ENCODE peak calls at places on chromosome X, in four cellular contexts. One of them, this sample, is unnamed.

GRCh38 chrX:54710920-54711319 is 87.1 kb downstream of the ITIH6 start:
- DNase-seq in body of pancreas: no peak
- DNase-seq in AG04450: no peak
- DNase-seq in CD4-positive, alpha-beta T cell: no peak
- DNase-seq in this sample: no peak

GRCh38 chrX:26254436-26254835 is 38.5 kb downstream of the MAGEB5 start:
- DNase-seq in AG04450: no peak
- DNase-seq in CD4-positive, alpha-beta T cell: no peak
- DNase-seq in body of pancreas: no peak
- DNase-seq in this sample: no peak

GRCh38 chrX:7334253-7334935 is 186.4 kb upstream of the PUDP start:
- DNase-seq in AG04450: peak; percentile 55
- DNase-seq in body of pancreas: no peak
- DNase-seq in CD4-positive, alpha-beta T cell: no peak
- DNase-seq in this sample: no peak

GRCh38 chrX:34879361-34879760 is 63.2 kb upstream of the FAM47B start:
- DNase-seq in CD4-positive, alpha-beta T cell: no peak
- DNase-seq in AG04450: no peak
- DNase-seq in body of pancreas: no peak
- DNase-seq in this sample: no peak

GRCh38 chrX:4710618-4711433 is 997.4 kb upstream of the PRKX start:
- DNase-seq in body of pancreas: peak; percentile 65
- DNase-seq in CD4-positive, alpha-beta T cell: no peak
- DNase-seq in AG04450: no peak
- DNase-seq in this sample: peak; percentile 51

GRCh38 chrX:85109235-85109634 is 105.6 kb downstream of the APOOL start:
- DNase-seq in body of pancreas: peak; percentile 55
- DNase-seq in AG04450: no peak
- DNase-seq in CD4-positive, alpha-beta T cell: no peak
- DNase-seq in this sample: no peak

GRCh38 chrX:150547511-150548115 is 20.8 kb upstream of the MTM1 start:
- DNase-seq in body of pancreas: peak; percentile 72
- DNase-seq in AG04450: no peak
- DNase-seq in CD4-positive, alpha-beta T cell: no peak
- DNase-seq in this sample: no peak

GRCh38 chrX:29662101-29662500 is 553.3 kb upstream of the MAGEB2 start:
- DNase-seq in AG04450: no peak
- DNase-seq in CD4-positive, alpha-beta T cell: no peak
- DNase-seq in body of pancreas: no peak
- DNase-seq in this sample: peak; percentile 44

GRCh38 chrX:140983730-140984129 is 18.7 kb upstream of the SPANXB1 start:
- DNase-seq in CD4-positive, alpha-beta T cell: no peak
- DNase-seq in AG04450: no peak
- DNase-seq in body of pancreas: no peak
- DNase-seq in this sample: no peak

GRCh38 chrX:1581132-1581531 is 10.3 kb upstream of the AKAP17A start:
- DNase-seq in body of pancreas: peak; percentile 70
- DNase-seq in CD4-positive, alpha-beta T cell: peak; percentile 57
- DNase-seq in AG04450: no peak
- DNase-seq in this sample: no peak

GRCh38 chrX:116961872-116962582 is 499.3 kb upstream of the CT83 start:
- DNase-seq in CD4-positive, alpha-beta T cell: no peak
- DNase-seq in AG04450: no peak
- DNase-seq in body of pancreas: no peak
- DNase-seq in this sample: no peak

GRCh38 chrX:143581260-143581659 is 54.6 kb downstream of the SLITRK4 start:
- DNase-seq in CD4-positive, alpha-beta T cell: no peak
- DNase-seq in body of pancreas: no peak
- DNase-seq in AG04450: no peak
- DNase-seq in this sample: no peak

DNA sequence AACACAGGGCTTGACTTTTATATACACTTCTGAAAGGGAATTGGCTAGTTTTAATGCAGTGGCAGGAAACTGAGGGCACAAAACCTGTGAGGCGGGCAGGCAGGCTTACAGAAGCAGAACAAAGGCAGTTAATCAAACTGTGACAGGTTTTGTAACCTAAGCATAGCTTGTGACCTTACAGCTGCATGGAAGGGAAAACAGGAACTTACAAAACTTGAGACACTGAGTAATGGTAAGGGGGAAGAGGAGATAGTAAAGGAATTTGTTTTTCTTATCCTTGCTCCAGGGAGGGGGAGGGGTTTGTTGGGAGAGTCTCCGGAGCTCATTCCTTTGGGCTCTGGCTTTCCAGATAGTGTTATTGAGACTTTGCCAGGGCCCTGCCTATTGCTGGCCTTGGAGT is 55.6 kb downstream of the SLITRK4 start:
- DNase-seq in body of pancreas: peak; percentile 26
- DNase-seq in AG04450: no peak
- DNase-seq in CD4-positive, alpha-beta T cell: no peak
- DNase-seq in this sample: no peak
- H3K27ac ChIP-seq in body of pancreas: no peak overlapping the region
- H3K27ac ChIP-seq in AG04450: no peak overlapping the region
- H3K27ac ChIP-seq in CD4-positive, alpha-beta T cell: no peak overlapping the region
- H3K27ac ChIP-seq in this sample: no peak overlapping the region

GRCh38 chrX:56232221-56233082 is at the start of gene KLF8:
- DNase-seq in CD4-positive, alpha-beta T cell: peak; percentile 35
- DNase-seq in body of pancreas: peak; percentile 71
- DNase-seq in AG04450: no peak
- DNase-seq in this sample: peak; percentile 10

GRCh38 chrX:56231706-56232105 is 450 bp upstream of the KLF8 start:
- DNase-seq in CD4-positive, alpha-beta T cell: no peak
- DNase-seq in body of pancreas: no peak
- DNase-seq in AG04450: no peak
- DNase-seq in this sample: no peak

GRCh38 chrX:56233100-56233499 is 944 bp downstream of the KLF8 start:
- DNase-seq in body of pancreas: peak; percentile 10
- DNase-seq in AG04450: no peak
- DNase-seq in CD4-positive, alpha-beta T cell: no peak
- DNase-seq in this sample: no peak

GRCh38 chrX:56228914-56229313 is 3.2 kb upstream of the KLF8 start:
- DNase-seq in body of pancreas: no peak
- DNase-seq in AG04450: no peak
- DNase-seq in CD4-positive, alpha-beta T cell: no peak
- DNase-seq in this sample: no peak

DNA sequence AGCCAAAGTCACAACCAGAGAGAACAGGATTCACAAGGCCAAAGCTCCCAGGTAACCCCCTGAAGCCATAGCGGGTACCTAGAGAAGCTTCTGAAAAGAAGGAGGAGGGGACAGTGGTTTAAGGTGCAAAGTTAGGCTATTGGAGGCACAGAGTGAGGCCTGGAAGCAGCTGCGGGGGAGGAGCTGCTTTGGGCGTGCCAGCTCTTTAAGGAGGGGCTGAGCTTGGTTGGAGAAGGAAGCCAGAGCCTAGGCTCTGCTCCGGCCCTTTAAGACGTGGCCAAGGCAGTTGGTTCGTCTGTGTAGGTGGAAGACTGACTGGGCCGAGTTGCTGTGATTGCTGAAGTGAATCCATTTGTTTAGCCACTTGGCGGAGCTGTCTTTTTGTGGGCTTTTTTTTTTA is 1.5 kb downstream of the KLF8 start:
- DNase-seq in CD4-positive, alpha-beta T cell: no peak
- DNase-seq in body of pancreas: peak; percentile 69
- DNase-seq in AG04450: no peak
- DNase-seq in this sample: peak; percentile 37
- H3K27ac ChIP-seq in CD4-positive, alpha-beta T cell: no peak overlapping the region
- H3K27ac ChIP-seq in body of pancreas: peak overlapping the region; percentile 17
- H3K27ac ChIP-seq in AG04450: no peak overlapping the region
- H3K27ac ChIP-seq in this sample: peak overlapping the region; percentile 39

GRCh38 chrX:128051526-128051925 is 677 bp downstream of the ACTRT1 start:
- DNase-seq in body of pancreas: no peak
- DNase-seq in CD4-positive, alpha-beta T cell: no peak
- DNase-seq in AG04450: no peak
- DNase-seq in this sample: no peak
- H3K27ac ChIP-seq in body of pancreas: no peak overlapping the region
- H3K27ac ChIP-seq in CD4-positive, alpha-beta T cell: no peak overlapping the region
- H3K27ac ChIP-seq in AG04450: no peak overlapping the region
- H3K27ac ChIP-seq in this sample: no peak overlapping the region

GRCh38 chrX:68658530-68658929 is 11.1 kb downstream of the STARD8 start:
- DNase-seq in body of pancreas: no peak
- DNase-seq in CD4-positive, alpha-beta T cell: no peak
- DNase-seq in AG04450: no peak
- DNase-seq in this sample: no peak
- H3K27ac ChIP-seq in body of pancreas: no peak overlapping the region
- H3K27ac ChIP-seq in CD4-positive, alpha-beta T cell: no peak overlapping the region
- H3K27ac ChIP-seq in AG04450: peak overlapping the region; percentile 21
- H3K27ac ChIP-seq in this sample: no peak overlapping the region

DNA sequence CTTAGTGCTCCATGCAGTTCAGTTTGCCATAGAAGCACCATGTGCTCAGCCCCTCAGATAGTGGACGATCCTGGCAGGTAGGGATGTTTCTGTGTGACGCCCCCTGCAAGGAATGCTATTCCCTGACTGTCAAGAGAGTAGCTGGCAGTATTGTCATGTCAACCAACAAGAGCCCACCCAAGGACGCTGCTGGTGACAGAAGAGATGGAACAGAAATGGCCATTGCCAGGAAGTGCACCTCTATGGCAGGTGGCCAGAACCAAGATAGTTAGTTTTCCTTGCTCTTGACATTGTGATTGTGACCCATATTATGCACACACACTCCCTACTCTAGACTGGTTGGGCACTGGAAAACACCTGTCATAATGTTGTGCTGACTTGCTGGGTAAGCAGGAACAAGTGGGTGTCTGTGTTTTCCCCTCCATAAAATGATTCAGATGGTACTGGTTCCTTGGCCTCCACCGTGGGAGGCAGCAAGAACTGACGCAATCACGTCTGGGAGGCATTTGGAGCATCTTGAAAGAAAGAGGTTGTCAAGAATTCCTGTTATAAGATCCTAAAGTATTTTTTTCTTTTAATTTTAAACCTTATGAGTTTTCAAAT is 507.9 kb downstream of the MID1IP1 start:
- DNase-seq in body of pancreas: no peak
- DNase-seq in CD4-positive, alpha-beta T cell: no peak
- DNase-seq in AG04450: no peak
- DNase-seq in this sample: peak; percentile 39
- H3K27ac ChIP-seq in body of pancreas: no peak overlapping the region
- H3K27ac ChIP-seq in CD4-positive, alpha-beta T cell: peak overlapping the region; percentile 85
- H3K27ac ChIP-seq in AG04450: no peak overlapping the region
- H3K27ac ChIP-seq in this sample: no peak overlapping the region